ENCODE peak calls at places on chromosomes 16 and 17, in eight cellular contexts. One of them, this sample, is unnamed.
A peak's percentile ranks its signal among the peaks of the same experiment; 100 is the strongest.

GRCh38 chr16:87806608-87807546 is 41.1 kb upstream of the KLHDC4 start:
- DNase-seq in fibroblast of the aortic adventitia: peak; percentile 95
- DNase-seq in adrenal gland: peak; percentile 63
- DNase-seq in mesothelial cell of epicardium: no peak
- DNase-seq in Caco-2: peak; percentile 85
- DNase-seq in spleen: peak; percentile 81
- DNase-seq in osteoblast: peak; percentile 99
- DNase-seq in body of pancreas: peak; percentile 65
- DNase-seq in this sample: peak; percentile 34

GRCh38 chr16:48603647-48604376 is 6.2 kb downstream of the N4BP1 start:
- DNase-seq in fibroblast of the aortic adventitia: no peak
- DNase-seq in adrenal gland: no peak
- DNase-seq in mesothelial cell of epicardium: no peak
- DNase-seq in Caco-2: no peak
- DNase-seq in spleen: no peak
- DNase-seq in osteoblast: no peak
- DNase-seq in body of pancreas: no peak
- DNase-seq in this sample: no peak

GRCh38 chr17:14373587-14374259 is 72.8 kb downstream of the HS3ST3B1 start:
- DNase-seq in fibroblast of the aortic adventitia: peak; percentile 16
- DNase-seq in adrenal gland: no peak
- DNase-seq in mesothelial cell of epicardium: no peak
- DNase-seq in Caco-2: no peak
- DNase-seq in spleen: no peak
- DNase-seq in osteoblast: no peak
- DNase-seq in body of pancreas: no peak
- DNase-seq in this sample: no peak

GRCh38 chr17:42049834-42050359 is 504 bp downstream of the C17orf113 start:
- DNase-seq in fibroblast of the aortic adventitia: no peak
- DNase-seq in adrenal gland: no peak
- DNase-seq in mesothelial cell of epicardium: no peak
- DNase-seq in Caco-2: peak; percentile 42
- DNase-seq in spleen: no peak
- DNase-seq in osteoblast: peak; percentile 95
- DNase-seq in body of pancreas: no peak
- DNase-seq in this sample: no peak

GRCh38 chr17:27778193-27778592 is 22.1 kb downstream of the NOS2 start:
- DNase-seq in fibroblast of the aortic adventitia: peak; percentile 68
- DNase-seq in adrenal gland: no peak
- DNase-seq in mesothelial cell of epicardium: no peak
- DNase-seq in Caco-2: no peak
- DNase-seq in spleen: no peak
- DNase-seq in osteoblast: peak; percentile 87
- DNase-seq in body of pancreas: no peak
- DNase-seq in this sample: no peak

GRCh38 chr17:80758793-80759673 is 214.4 kb downstream of the RPTOR start:
- DNase-seq in fibroblast of the aortic adventitia: peak; percentile 21
- DNase-seq in adrenal gland: no peak
- DNase-seq in mesothelial cell of epicardium: no peak
- DNase-seq in Caco-2: no peak
- DNase-seq in spleen: no peak
- DNase-seq in osteoblast: no peak
- DNase-seq in body of pancreas: no peak
- DNase-seq in this sample: no peak

GRCh38 chr16:86294535-86294934 is 215.8 kb upstream of the FOXF1 start:
- DNase-seq in fibroblast of the aortic adventitia: peak; percentile 26
- DNase-seq in adrenal gland: no peak
- DNase-seq in mesothelial cell of epicardium: no peak
- DNase-seq in Caco-2: no peak
- DNase-seq in spleen: no peak
- DNase-seq in osteoblast: no peak
- DNase-seq in body of pancreas: no peak
- DNase-seq in this sample: no peak

GRCh38 chr16:71933913-71934696 is 38.8 kb downstream of the IST1 start:
- DNase-seq in fibroblast of the aortic adventitia: peak; percentile 39
- DNase-seq in adrenal gland: no peak
- DNase-seq in mesothelial cell of epicardium: no peak
- DNase-seq in Caco-2: no peak
- DNase-seq in spleen: no peak
- DNase-seq in osteoblast: no peak
- DNase-seq in body of pancreas: no peak
- DNase-seq in this sample: no peak

GRCh38 chr16:82755570-82756282 is 129.0 kb downstream of the CDH13 start:
- DNase-seq in fibroblast of the aortic adventitia: no peak
- DNase-seq in adrenal gland: no peak
- DNase-seq in mesothelial cell of epicardium: no peak
- DNase-seq in Caco-2: peak; percentile 6
- DNase-seq in spleen: no peak
- DNase-seq in osteoblast: no peak
- DNase-seq in body of pancreas: no peak
- DNase-seq in this sample: no peak

GRCh38 chr17:491086-492014 is 138.7 kb upstream of the RPH3AL start:
- DNase-seq in fibroblast of the aortic adventitia: peak; percentile 65
- DNase-seq in adrenal gland: peak; percentile 50
- DNase-seq in mesothelial cell of epicardium: peak; percentile 48
- DNase-seq in Caco-2: peak; percentile 71
- DNase-seq in spleen: peak; percentile 92
- DNase-seq in osteoblast: peak; percentile 92
- DNase-seq in body of pancreas: peak; percentile 58
- DNase-seq in this sample: peak; percentile 50

GRCh38 chr16:12511308-12511707 is 292.4 kb downstream of the CPPED1 start:
- DNase-seq in fibroblast of the aortic adventitia: no peak
- DNase-seq in adrenal gland: no peak
- DNase-seq in mesothelial cell of epicardium: no peak
- DNase-seq in Caco-2: no peak
- DNase-seq in spleen: no peak
- DNase-seq in osteoblast: no peak
- DNase-seq in body of pancreas: no peak
- DNase-seq in this sample: no peak

GRCh38 chr16:84673203-84673535 is 24.9 kb downstream of the KLHL36 start:
- DNase-seq in fibroblast of the aortic adventitia: no peak
- DNase-seq in adrenal gland: no peak
- DNase-seq in mesothelial cell of epicardium: no peak
- DNase-seq in Caco-2: no peak
- DNase-seq in spleen: peak; percentile 50
- DNase-seq in osteoblast: no peak
- DNase-seq in body of pancreas: no peak
- DNase-seq in this sample: no peak

GRCh38 chr17:58965221-58965620 is 141.5 kb downstream of the TRIM37 start:
- DNase-seq in fibroblast of the aortic adventitia: peak; percentile 25
- DNase-seq in adrenal gland: no peak
- DNase-seq in mesothelial cell of epicardium: no peak
- DNase-seq in Caco-2: no peak
- DNase-seq in spleen: no peak
- DNase-seq in osteoblast: no peak
- DNase-seq in body of pancreas: no peak
- DNase-seq in this sample: no peak

GRCh38 chr17:29583324-29584248 is 5.9 kb downstream of the GIT1 start:
- DNase-seq in fibroblast of the aortic adventitia: no peak
- DNase-seq in adrenal gland: no peak
- DNase-seq in mesothelial cell of epicardium: no peak
- DNase-seq in Caco-2: no peak
- DNase-seq in spleen: no peak
- DNase-seq in osteoblast: peak; percentile 80
- DNase-seq in body of pancreas: no peak
- DNase-seq in this sample: no peak

GRCh38 chr16:70374213-70374612 is 27.5 kb downstream of the DDX19A start:
- DNase-seq in fibroblast of the aortic adventitia: no peak
- DNase-seq in adrenal gland: no peak
- DNase-seq in mesothelial cell of epicardium: no peak
- DNase-seq in Caco-2: no peak
- DNase-seq in spleen: no peak
- DNase-seq in osteoblast: no peak
- DNase-seq in body of pancreas: no peak
- DNase-seq in this sample: no peak

GRCh38 chr17:8695241-8695640 is 49.4 kb downstream of the CCDC42 start:
- DNase-seq in fibroblast of the aortic adventitia: peak; percentile 74
- DNase-seq in adrenal gland: no peak
- DNase-seq in mesothelial cell of epicardium: no peak
- DNase-seq in Caco-2: no peak
- DNase-seq in spleen: no peak
- DNase-seq in osteoblast: no peak
- DNase-seq in body of pancreas: no peak
- DNase-seq in this sample: no peak

GRCh38 chr17:46791531-46791930 is 27.0 kb downstream of the WNT3 start:
- DNase-seq in fibroblast of the aortic adventitia: no peak
- DNase-seq in adrenal gland: no peak
- DNase-seq in mesothelial cell of epicardium: no peak
- DNase-seq in Caco-2: no peak
- DNase-seq in spleen: no peak
- DNase-seq in osteoblast: no peak
- DNase-seq in body of pancreas: no peak
- DNase-seq in this sample: no peak

GRCh38 chr17:57999496-58000017 is 7.5 kb downstream of the SRSF1 start:
- DNase-seq in fibroblast of the aortic adventitia: peak; percentile 89
- DNase-seq in adrenal gland: no peak
- DNase-seq in mesothelial cell of epicardium: no peak
- DNase-seq in Caco-2: peak; percentile 68
- DNase-seq in spleen: no peak
- DNase-seq in osteoblast: no peak
- DNase-seq in body of pancreas: no peak
- DNase-seq in this sample: no peak

GRCh38 chr17:59753522-59754467 is 46.3 kb downstream of the VMP1 start:
- DNase-seq in fibroblast of the aortic adventitia: peak; percentile 96
- DNase-seq in adrenal gland: no peak
- DNase-seq in mesothelial cell of epicardium: no peak
- DNase-seq in Caco-2: peak; percentile 77
- DNase-seq in spleen: no peak
- DNase-seq in osteoblast: peak; percentile 90
- DNase-seq in body of pancreas: peak; percentile 56
- DNase-seq in this sample: no peak

GRCh38 chr16:52068447-52069074 is 478.4 kb downstream of the TOX3 start:
- DNase-seq in fibroblast of the aortic adventitia: no peak
- DNase-seq in adrenal gland: peak; percentile 7
- DNase-seq in mesothelial cell of epicardium: no peak
- DNase-seq in Caco-2: peak; percentile 44
- DNase-seq in spleen: no peak
- DNase-seq in osteoblast: no peak
- DNase-seq in body of pancreas: peak; percentile 66
- DNase-seq in this sample: no peak

GRCh38 chr17:47145351-47145750 is 43.7 kb downstream of the CDC27 start:
- DNase-seq in fibroblast of the aortic adventitia: no peak
- DNase-seq in adrenal gland: no peak
- DNase-seq in mesothelial cell of epicardium: no peak
- DNase-seq in Caco-2: no peak
- DNase-seq in spleen: no peak
- DNase-seq in osteoblast: no peak
- DNase-seq in body of pancreas: no peak
- DNase-seq in this sample: no peak

GRCh38 chr17:5019475-5019956 is 15.7 kb downstream of the SLC52A1 start:
- DNase-seq in fibroblast of the aortic adventitia: no peak
- DNase-seq in adrenal gland: no peak
- DNase-seq in mesothelial cell of epicardium: no peak
- DNase-seq in Caco-2: peak; percentile 30
- DNase-seq in spleen: no peak
- DNase-seq in osteoblast: peak; percentile 95
- DNase-seq in body of pancreas: no peak
- DNase-seq in this sample: peak; percentile 56
- TF ChIP-seq CTCF in fibroblast of the aortic adventitia: no peak
- TF ChIP-seq CTCF in adrenal gland: no peak
- TF ChIP-seq CTCF in mesothelial cell of epicardium: no peak
- TF ChIP-seq CTCF in Caco-2: peak; percentile 4
- TF ChIP-seq CTCF in spleen: peak; percentile 31
- TF ChIP-seq CTCF in osteoblast: no peak
- TF ChIP-seq CTCF in body of pancreas: no peak
- TF ChIP-seq CTCF in this sample: peak; percentile 29

GRCh38 chr17:45311762-45312476 is 4.9 kb downstream of the MAP3K14 start:
- DNase-seq in fibroblast of the aortic adventitia: no peak
- DNase-seq in adrenal gland: peak; percentile 87
- DNase-seq in mesothelial cell of epicardium: no peak
- DNase-seq in Caco-2: peak; percentile 59
- DNase-seq in spleen: peak; percentile 91
- DNase-seq in osteoblast: peak; percentile 70
- DNase-seq in body of pancreas: peak; percentile 93
- DNase-seq in this sample: peak; percentile 52

GRCh38 chr17:45313927-45314760 is 2.7 kb downstream of the MAP3K14 start:
- DNase-seq in fibroblast of the aortic adventitia: no peak
- DNase-seq in adrenal gland: no peak
- DNase-seq in mesothelial cell of epicardium: no peak
- DNase-seq in Caco-2: no peak
- DNase-seq in spleen: no peak
- DNase-seq in osteoblast: no peak
- DNase-seq in body of pancreas: no peak
- DNase-seq in this sample: no peak

GRCh38 chr17:45313419-45313771 is 3.4 kb downstream of the MAP3K14 start:
- DNase-seq in fibroblast of the aortic adventitia: no peak
- DNase-seq in adrenal gland: no peak
- DNase-seq in mesothelial cell of epicardium: no peak
- DNase-seq in Caco-2: no peak
- DNase-seq in spleen: no peak
- DNase-seq in osteoblast: peak; percentile 46
- DNase-seq in body of pancreas: no peak
- DNase-seq in this sample: no peak

GRCh38 chr17:45311406-45311761 is 5.4 kb downstream of the MAP3K14 start:
- DNase-seq in fibroblast of the aortic adventitia: no peak
- DNase-seq in adrenal gland: no peak
- DNase-seq in mesothelial cell of epicardium: no peak
- DNase-seq in Caco-2: no peak
- DNase-seq in spleen: no peak
- DNase-seq in osteoblast: no peak
- DNase-seq in body of pancreas: no peak
- DNase-seq in this sample: no peak

GRCh38 chr17:45312477-45313418 is 4.1 kb downstream of the MAP3K14 start:
- DNase-seq in fibroblast of the aortic adventitia: no peak
- DNase-seq in adrenal gland: no peak
- DNase-seq in mesothelial cell of epicardium: no peak
- DNase-seq in Caco-2: no peak
- DNase-seq in spleen: no peak
- DNase-seq in osteoblast: peak; percentile 41
- DNase-seq in body of pancreas: no peak
- DNase-seq in this sample: no peak
- TF ChIP-seq CTCF in fibroblast of the aortic adventitia: no peak
- TF ChIP-seq CTCF in adrenal gland: no peak
- TF ChIP-seq CTCF in mesothelial cell of epicardium: no peak
- TF ChIP-seq CTCF in Caco-2: no peak
- TF ChIP-seq CTCF in spleen: no peak
- TF ChIP-seq CTCF in osteoblast: no peak
- TF ChIP-seq CTCF in body of pancreas: no peak
- TF ChIP-seq CTCF in this sample: no peak

GRCh38 chr17:78345172-78345571 is 14.7 kb downstream of the SOCS3 start:
- DNase-seq in fibroblast of the aortic adventitia: no peak
- DNase-seq in adrenal gland: no peak
- DNase-seq in mesothelial cell of epicardium: no peak
- DNase-seq in Caco-2: no peak
- DNase-seq in spleen: no peak
- DNase-seq in osteoblast: peak; percentile 87
- DNase-seq in body of pancreas: no peak
- DNase-seq in this sample: no peak
- TF ChIP-seq CTCF in fibroblast of the aortic adventitia: no peak
- TF ChIP-seq CTCF in adrenal gland: no peak
- TF ChIP-seq CTCF in mesothelial cell of epicardium: no peak
- TF ChIP-seq CTCF in Caco-2: no peak
- TF ChIP-seq CTCF in spleen: no peak
- TF ChIP-seq CTCF in osteoblast: no peak
- TF ChIP-seq CTCF in body of pancreas: no peak
- TF ChIP-seq CTCF in this sample: no peak

DNA sequence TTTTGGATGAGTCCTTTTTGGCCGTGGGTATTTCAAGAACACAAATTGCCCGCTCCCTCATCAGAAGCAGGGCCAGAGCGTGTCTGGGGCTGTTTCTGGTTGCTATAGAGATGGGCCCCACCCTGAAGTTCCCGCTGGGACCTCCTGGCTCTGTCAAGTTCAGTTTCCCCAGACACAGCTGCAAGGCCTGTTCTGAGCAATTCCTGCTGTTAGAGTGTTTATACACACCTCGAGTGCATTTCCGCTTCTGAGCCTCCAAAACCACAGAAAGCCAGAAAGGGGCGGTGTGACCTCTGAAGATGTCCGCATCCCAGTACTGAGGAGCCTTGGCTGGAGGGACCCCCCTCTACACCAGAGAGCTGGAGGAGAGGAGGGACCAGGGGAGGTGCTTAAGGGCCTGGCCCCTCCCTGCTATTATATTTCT is 9.3 kb upstream of the WBP2 start:
- DNase-seq in fibroblast of the aortic adventitia: peak; percentile 87
- DNase-seq in adrenal gland: no peak
- DNase-seq in mesothelial cell of epicardium: no peak
- DNase-seq in Caco-2: no peak
- DNase-seq in spleen: peak; percentile 76
- DNase-seq in osteoblast: peak; percentile 72
- DNase-seq in body of pancreas: peak; percentile 59
- DNase-seq in this sample: no peak
- TF ChIP-seq CTCF in fibroblast of the aortic adventitia: no peak
- TF ChIP-seq CTCF in adrenal gland: no peak
- TF ChIP-seq CTCF in mesothelial cell of epicardium: no peak
- TF ChIP-seq CTCF in Caco-2: no peak
- TF ChIP-seq CTCF in spleen: no peak
- TF ChIP-seq CTCF in osteoblast: no peak
- TF ChIP-seq CTCF in body of pancreas: no peak
- TF ChIP-seq CTCF in this sample: no peak

This sample was measured in CD4-positive, alpha-beta T cell.